ENCODE peak calls at places on chromosomes 6 and 20, in four cellular contexts. C, I, Y and D are unnamed samples.

GRCh38 chr20:22723659-22724058 is 139.3 kb upstream of the FOXA2 start:
- DNase-seq in C (no peak), I (no peak), Y (no peak), D (no peak)

GRCh38 chr6:33746036-33746600 is 587 bp downstream of the IP6K3 start:
- DNase-seq in C (no peak), I (no peak), Y (no peak), D (no peak)

GRCh38 chr6:164911873-164912580 is 397.4 kb downstream of the C6orf118 start:
- DNase-seq in C (no peak), I (no peak), Y (no peak), D (no peak)

GRCh38 chr6:155883741-155884140 is 428.1 kb upstream of the NOX3 start:
- DNase-seq in C (no peak), I (no peak), Y (no peak), D (no peak)

GRCh38 chr6:14474816-14475215 is 357.2 kb downstream of the CD83 start:
- DNase-seq in C (no peak), I (no peak), Y (no peak), D (no peak)

GRCh38 chr20:5688431-5688972 is 61.7 kb upstream of the SHLD1 start:
- DNase-seq in C (no peak), I (no peak), Y (no peak), D (no peak)

GRCh38 chr6:42199106-42199981 is 4.6 kb upstream of the GUCA1B start:
- DNase-seq in C (no peak), I (no peak), Y (no peak), D (no peak)

GRCh38 chr20:31260326-31260932 is 3.0 kb downstream of the DEFB115 start:
- DNase-seq in C (no peak), I (no peak), Y (no peak), D (no peak)

GRCh38 chr6:151233731-151234130 is 6.0 kb upstream of the AKAP12 start:
- DNase-seq in C (no peak), I (no peak), Y (no peak), D (no peak)

GRCh38 chr6:107956586-107957164 is 1.3 kb downstream of the SEC63 start:
- DNase-seq in C (no peak), I (peak), Y (no peak), D (no peak)

GRCh38 chr6:81838724-81839425 is 86.4 kb upstream of the TENT5A start:
- DNase-seq in C (no peak), I (no peak), Y (no peak), D (no peak)

GRCh38 chr20:19269737-19270325 is 57.4 kb downstream of the SLC24A3 start:
- DNase-seq in C (no peak), I (no peak), Y (no peak), D (no peak)

GRCh38 chr6:93745306-93745705 is 325.9 kb upstream of the EPHA7 start:
- DNase-seq in C (no peak), I (no peak), Y (no peak), D (no peak)

GRCh38 chr6:53827485-53827884 is 32.7 kb downstream of the LRRC1 start:
- DNase-seq in C (no peak), I (no peak), Y (no peak), D (no peak)

GRCh38 chr6:158784505-158784904 is 34.7 kb downstream of the EZR start:
- DNase-seq in C (no peak), I (no peak), Y (no peak), D (no peak)

GRCh38 chr6:137853569-137854213 is 13.4 kb upstream of the TNFAIP3 start:
- DNase-seq in C (no peak), I (no peak), Y (no peak), D (no peak)

GRCh38 chr6:49054311-49054710 is 408.7 kb downstream of the MMUT start:
- DNase-seq in C (no peak), I (no peak), Y (no peak), D (no peak)

GRCh38 chr6:105642708-105643107 is 239.8 kb upstream of the PREP start:
- DNase-seq in C (no peak), I (no peak), Y (no peak), D (no peak)

GRCh38 chr6:145315982-145316600 is 419.2 kb downstream of the EPM2A start:
- DNase-seq in C (no peak), I (no peak), Y (no peak), D (no peak)

GRCh38 chr20:18032977-18033892 is 24.5 kb downstream of the OVOL2 start:
- DNase-seq in C (no peak), I (no peak), Y (no peak), D (no peak)

GRCh38 chr20:23622839-23623343 is 14.9 kb downstream of the CST3 start:
- DNase-seq in C (no peak), I (no peak), Y (peak), D (no peak)

GRCh38 chr6:167683028-167683862 is 143.5 kb upstream of the AFDN start:
- DNase-seq in C (no peak), I (no peak), Y (peak), D (peak)

GRCh38 chr6:157604816-157605215 is 218.2 kb upstream of the SNX9 start:
- DNase-seq in C (no peak), I (no peak), Y (no peak), D (no peak)

GRCh38 chr6:72580281-72580940 is 41.5 kb upstream of the KCNQ5 start:
- DNase-seq in C (no peak), I (no peak), Y (no peak), D (no peak)

GRCh38 chr6:134235937-134236751 is 81.8 kb downstream of the SGK1 start:
- DNase-seq in C (no peak), I (peak), Y (no peak), D (no peak)

GRCh38 chr6:122752990-122753687 is 26.4 kb upstream of the FABP7 start:
- DNase-seq in C (no peak), I (no peak), Y (no peak), D (no peak)

GRCh38 chr6:122014961-122015360 is 384.5 kb upstream of the HSF2 start:
- DNase-seq in C (no peak), I (no peak), Y (no peak), D (no peak)

GRCh38 chr20:48623176-48623905 is 204.5 kb downstream of the PREX1 start:
- DNase-seq in C (no peak), I (no peak), Y (no peak), D (peak)

GRCh38 chr20:36784900-36785299 is 11.3 kb upstream of the DSN1 start:
- DNase-seq in C (no peak), I (no peak), Y (no peak), D (no peak)

GRCh38 chr6:4637691-4638433 is 138.3 kb upstream of the CDYL start:
- DNase-seq in C (no peak), I (peak), Y (no peak), D (no peak)

GRCh38 chr6:528989-529388 is 127.9 kb downstream of the HUS1B start:
- DNase-seq in C (no peak), I (no peak), Y (no peak), D (no peak)

GRCh38 chr6:530425-530824 is 126.5 kb downstream of the HUS1B start:
- DNase-seq in C (no peak), I (no peak), Y (no peak), D (no peak)

GRCh38 chr6:527989-528673 is 128.8 kb downstream of the HUS1B start:
- DNase-seq in C (no peak), I (no peak), Y (no peak), D (no peak)

GRCh38 chr6:520820-521219 is 129.3 kb downstream of the IRF4 start:
- DNase-seq in C (no peak), I (no peak), Y (no peak), D (no peak)

DNA sequence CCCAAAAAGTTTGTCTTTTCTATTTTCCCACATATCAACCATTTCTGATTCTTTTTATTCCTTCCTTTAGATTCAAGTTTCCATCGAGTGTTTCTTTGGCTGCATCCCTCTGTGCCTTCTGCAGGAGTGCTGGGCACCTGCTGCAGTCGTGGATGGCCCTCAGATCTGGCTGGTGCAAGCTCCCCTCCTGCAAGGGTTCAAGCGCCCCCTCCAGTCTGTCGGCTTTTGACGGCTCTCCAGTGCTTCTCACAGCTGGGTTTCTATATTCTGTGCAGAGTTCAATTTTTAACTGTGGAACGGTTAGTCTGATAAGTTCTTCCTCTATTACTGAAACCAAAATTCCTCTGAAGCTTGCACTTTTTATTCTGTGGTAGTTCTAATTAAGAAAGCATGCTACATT is 132.1 kb downstream of the HUS1B start:
- DNase-seq in C (no peak), I (no peak), Y (no peak), D (no peak)
- TF ChIP-seq CTCF in C (no peak), I (peak), Y (no peak), D (no peak)

GRCh38 chr20:50152394-50153152 is 950 bp downstream of the PEDS1 start:
- DNase-seq in C (no peak), I (no peak), Y (no peak), D (no peak)
- TF ChIP-seq CTCF in C (no peak), I (no peak), Y (no peak), D (peak)

DNA sequence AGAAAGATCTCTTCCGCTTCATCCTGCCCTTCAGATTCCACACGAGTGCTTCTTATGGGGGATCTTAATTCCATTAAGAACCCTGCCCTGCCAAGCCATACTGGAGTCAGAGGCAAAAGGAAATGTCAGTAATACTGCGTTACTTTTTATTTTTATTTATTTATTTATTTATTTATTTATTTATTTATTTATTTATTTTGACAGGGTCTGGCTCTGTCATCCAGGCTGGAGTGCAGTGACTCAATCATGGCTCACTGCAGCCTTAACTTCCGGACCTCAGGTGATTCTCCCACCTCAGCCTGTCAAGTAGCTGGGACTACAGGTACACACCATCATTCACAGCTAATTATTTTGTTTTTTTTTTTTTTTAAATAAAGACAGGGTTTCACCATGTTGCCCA is 79.5 kb downstream of the MYB start:
- DNase-seq in C (no peak), I (no peak), Y (no peak), D (no peak)
- TF ChIP-seq CTCF in C (no peak), I (no peak), Y (no peak), D (no peak)

DNA sequence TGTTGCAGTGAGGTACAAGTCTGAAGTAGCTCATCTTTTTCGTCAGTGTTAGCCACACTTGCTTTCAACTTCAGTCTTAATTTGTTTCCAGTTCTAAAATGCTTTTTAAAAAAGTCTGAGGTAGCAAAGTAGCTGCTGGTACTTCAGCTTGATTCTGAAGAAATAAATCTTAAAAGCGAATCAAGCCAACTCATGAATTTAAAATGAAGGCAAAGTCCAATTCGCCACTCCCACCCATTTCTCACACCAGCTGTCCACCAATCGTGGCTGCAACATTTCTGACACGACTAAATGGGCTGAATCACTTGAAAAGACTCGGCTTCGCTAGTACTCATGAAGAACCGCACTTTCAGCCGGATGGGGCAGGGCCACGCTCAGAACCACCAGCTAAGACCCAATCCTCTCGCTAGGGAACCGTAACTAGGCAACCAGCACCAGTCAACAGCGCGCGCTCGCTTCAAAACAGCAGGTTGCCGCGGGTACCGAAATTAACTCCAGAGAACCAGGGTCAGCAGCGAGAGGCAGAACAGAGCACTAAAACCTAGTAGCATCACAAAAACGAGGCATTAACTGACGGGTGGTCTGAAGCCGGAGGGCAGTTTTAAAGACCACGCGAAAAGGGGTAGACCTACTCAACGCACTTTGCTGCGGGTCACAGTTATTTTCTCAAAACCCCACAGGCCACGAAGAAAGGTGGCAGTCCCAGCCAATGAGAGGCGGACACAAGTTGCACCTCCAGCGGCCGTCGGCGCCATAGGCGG is 900 bp downstream of the BCLAF1 start:
- DNase-seq in C (peak), I (peak), Y (peak), D (no peak)
- TF ChIP-seq CTCF in C (no peak), I (no peak), Y (no peak), D (peak)

GRCh38 chr6:17039266-17039665 is 62.6 kb upstream of the STMND1 start:
- DNase-seq in C (no peak), I (no peak), Y (no peak), D (no peak)

GRCh38 chr6:17038316-17038715 is 63.5 kb upstream of the STMND1 start:
- DNase-seq in C (no peak), I (no peak), Y (no peak), D (no peak)

GRCh38 chr6:17043148-17043522 is 58.7 kb upstream of the STMND1 start:
- DNase-seq in C (no peak), I (no peak), Y (no peak), D (no peak)

GRCh38 chr6:17045581-17046322 is 56.1 kb upstream of the STMND1 start:
- DNase-seq in C (no peak), I (no peak), Y (no peak), D (no peak)

DNA sequence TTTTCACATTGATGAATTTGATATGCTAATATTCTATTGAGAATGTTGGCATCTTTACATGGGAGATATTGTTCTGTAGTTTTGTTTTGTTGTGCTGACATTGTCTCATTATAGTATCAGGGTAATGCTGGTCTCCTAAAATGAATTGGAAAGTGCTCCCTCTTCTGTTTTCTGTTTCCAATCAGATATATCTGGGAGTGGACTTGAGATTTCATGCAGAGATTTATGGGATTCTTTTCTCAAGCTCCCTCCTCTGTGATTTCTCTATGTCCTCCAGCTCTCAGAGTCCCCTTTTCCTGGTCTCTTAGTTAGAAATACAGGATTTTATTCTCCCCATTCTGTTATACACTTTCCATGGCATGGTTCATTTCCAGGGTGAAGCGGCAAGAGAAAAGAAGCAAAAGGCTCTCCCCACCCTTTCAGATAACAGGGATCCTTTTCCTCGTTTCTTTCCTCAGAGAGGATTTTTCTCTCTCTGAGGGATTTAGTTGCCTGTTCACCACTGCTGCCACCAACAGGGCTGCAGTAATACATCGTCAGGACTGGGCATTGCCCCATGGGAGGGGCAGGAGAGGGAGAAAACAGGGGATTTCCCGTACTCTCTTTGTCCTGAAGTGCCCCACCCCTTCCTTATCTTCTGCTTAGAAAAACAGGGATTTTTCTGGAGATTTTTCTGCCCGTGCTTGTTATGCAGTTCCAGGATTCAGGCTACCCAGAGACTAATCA is 59.3 kb upstream of the STMND1 start:
- DNase-seq in C (no peak), I (no peak), Y (no peak), D (no peak)
- TF ChIP-seq CTCF in C (no peak), I (no peak), Y (no peak), D (peak)

DNA sequence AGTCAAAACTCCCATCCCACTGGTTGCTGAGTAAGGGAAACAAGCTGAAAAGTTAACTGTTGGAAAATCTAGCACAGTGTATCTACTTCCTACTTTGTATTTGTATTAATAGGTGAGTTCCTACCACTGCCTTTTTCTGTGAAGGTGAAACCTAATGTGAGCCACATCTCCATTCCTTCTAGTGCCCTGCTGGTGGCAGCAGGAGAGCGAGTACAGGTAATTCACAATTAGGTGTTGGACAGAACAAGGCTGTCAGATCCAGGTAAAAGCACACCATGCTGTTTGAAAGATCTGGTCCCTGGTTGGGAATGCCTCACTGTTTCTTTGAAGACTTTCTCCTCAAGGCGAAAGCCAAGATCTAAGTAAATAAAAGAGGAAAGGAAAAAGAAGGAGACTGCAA is 528.4 kb downstream of the PKHD1 start:
- DNase-seq in C (no peak), I (no peak), Y (no peak), D (no peak)
- TF ChIP-seq CTCF in C (no peak), I (peak), Y (no peak), D (peak)

GRCh38 chr20:46438156-46438750 is 31.8 kb upstream of the ELMO2 start:
- DNase-seq in C (no peak), I (peak), Y (no peak), D (no peak)
- TF ChIP-seq CTCF in C (no peak), I (peak), Y (no peak), D (peak)

DNA sequence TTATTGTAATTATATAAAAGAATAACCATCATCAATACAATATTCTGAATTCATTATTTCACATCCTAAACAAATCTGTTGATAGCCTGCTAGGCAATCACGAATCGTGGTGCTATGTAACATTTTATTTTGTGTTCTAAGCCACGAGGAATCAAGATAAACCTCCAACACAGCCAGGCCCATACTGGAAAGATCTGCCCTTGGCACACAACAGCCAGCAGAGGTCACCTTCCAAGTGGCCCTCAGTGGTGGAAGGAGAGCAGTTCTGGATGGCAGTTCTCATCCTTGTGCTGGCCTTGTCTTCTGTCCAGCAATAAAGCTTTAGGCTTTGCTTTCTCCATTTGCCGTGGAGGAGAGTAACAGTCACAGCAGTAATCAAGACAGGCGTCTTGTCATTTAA is 13.2 kb downstream of the ZNF831 start:
- DNase-seq in C (no peak), I (no peak), Y (no peak), D (no peak)
- TF ChIP-seq CTCF in C (no peak), I (no peak), Y (no peak), D (no peak)